ENCODE peak calls at places on chromosomes 5 and 9, in five cellular contexts. S is GM03348; Q is stimulated activated CD8-positive, alpha-beta memory T cell treated with anti-CD3 and anti-CD28 coated beads, Interleukin-2, amount 100 ng/mL, for 1 hour; J is NCI-H2171 treated with DMSO at 0.1 percent for 48 hours; I is fibroblast of pulmonary artery. P is an unnamed sample.

GRCh38 chr5:38456657-38457056 is 99.8 kb downstream of the LIFR start:
- DNase-seq in Q (no peak), I (peak), J (no peak), S (no peak), P (no peak)

GRCh38 chr5:52069997-52070396 is 686.7 kb downstream of the ISL1 start:
- DNase-seq in S (no peak), I (no peak), Q (no peak), J (no peak), P (no peak)

GRCh38 chr5:16866795-16867584 is 69.1 kb downstream of the MYO10 start:
- DNase-seq in I (peak), Q (no peak), J (peak), S (peak), P (no peak)

GRCh38 chr5:152527358-152528048 is 122.4 kb upstream of the NMUR2 start:
- DNase-seq in Q (no peak), I (no peak), J (no peak), S (peak), P (no peak)

GRCh38 chr5:93892481-93892880 is 151.1 kb upstream of the POU5F2 start:
- DNase-seq in S (no peak), I (peak), Q (no peak), J (no peak), P (no peak)

GRCh38 chr9:91992636-91993035 is 42.6 kb upstream of the ROR2 start:
- DNase-seq in J (peak), I (peak), S (peak), Q (no peak), P (no peak)

GRCh38 chr9:125361837-125362531 is 100.4 kb downstream of the GAPVD1 start:
- DNase-seq in Q (no peak), J (no peak), I (peak), S (no peak), P (peak)

GRCh38 chr9:75197521-75197920 is 109.2 kb downstream of the OSTF1 start:
- DNase-seq in Q (no peak), J (peak), S (peak), I (peak), P (no peak)

GRCh38 chr5:40413747-40414146 is 266.0 kb upstream of the PTGER4 start:
- DNase-seq in S (peak), Q (no peak), I (peak), J (no peak), P (no peak)

GRCh38 chr9:121463026-121463827 is 36.4 kb downstream of the GGTA1 start:
- DNase-seq in Q (no peak), J (peak), I (peak), S (peak), P (no peak)

P was measured in KG1.